ENCODE peak calls at places on chromosome 12, in six cellular contexts. One of them, this sample, is unnamed.

GRCh38 chr12:104866286-104866685 is 91.8 kb downstream of the SLC41A2 start:
- DNase-seq in prostate gland: no peak
- DNase-seq in GM12878: no peak
- DNase-seq in GM23338: no peak
- DNase-seq in spleen: no peak
- DNase-seq in esophagus muscularis mucosa: no peak
- DNase-seq in this sample: no peak

GRCh38 chr12:119822046-119822445 is 55.1 kb downstream of the CIT start:
- DNase-seq in esophagus muscularis mucosa: no peak
- DNase-seq in GM23338: no peak
- DNase-seq in spleen: no peak
- DNase-seq in prostate gland: no peak
- DNase-seq in GM12878: no peak
- DNase-seq in this sample: no peak

GRCh38 chr12:131390408-131391100 is 320.3 kb upstream of the SFSWAP start:
- DNase-seq in GM12878: no peak
- DNase-seq in spleen: peak; percentile 46
- DNase-seq in esophagus muscularis mucosa: no peak
- DNase-seq in prostate gland: no peak
- DNase-seq in GM23338: peak; percentile 75
- DNase-seq in this sample: no peak

GRCh38 chr12:9687228-9687627 is 17.7 kb downstream of the CLEC2D start:
- DNase-seq in esophagus muscularis mucosa: no peak
- DNase-seq in GM12878: no peak
- DNase-seq in spleen: no peak
- DNase-seq in prostate gland: no peak
- DNase-seq in GM23338: peak; percentile 41
- DNase-seq in this sample: no peak

GRCh38 chr12:19912996-19913395 is 455.3 kb upstream of the PDE3A start:
- DNase-seq in GM12878: no peak
- DNase-seq in esophagus muscularis mucosa: no peak
- DNase-seq in prostate gland: no peak
- DNase-seq in GM23338: no peak
- DNase-seq in spleen: no peak
- DNase-seq in this sample: no peak

GRCh38 chr12:72673853-72674252 is 401.7 kb downstream of the TRHDE start:
- DNase-seq in prostate gland: no peak
- DNase-seq in esophagus muscularis mucosa: no peak
- DNase-seq in spleen: no peak
- DNase-seq in GM23338: no peak
- DNase-seq in GM12878: peak; percentile 3
- DNase-seq in this sample: no peak

GRCh38 chr12:89345830-89346740 is 6.2 kb downstream of the DUSP6 start:
- DNase-seq in esophagus muscularis mucosa: no peak
- DNase-seq in GM23338: peak; percentile 90
- DNase-seq in spleen: peak; percentile 88
- DNase-seq in GM12878: peak; percentile 88
- DNase-seq in prostate gland: no peak
- DNase-seq in this sample: peak; percentile 34

GRCh38 chr12:52057958-52058576 is 6.8 kb downstream of the NR4A1 start:
- DNase-seq in esophagus muscularis mucosa: no peak
- DNase-seq in GM12878: no peak
- DNase-seq in spleen: no peak
- DNase-seq in prostate gland: no peak
- DNase-seq in GM23338: no peak
- DNase-seq in this sample: no peak

GRCh38 chr12:100799770-100800169 is 5.2 kb downstream of the ANO4 start:
- DNase-seq in GM12878: no peak
- DNase-seq in esophagus muscularis mucosa: no peak
- DNase-seq in spleen: no peak
- DNase-seq in prostate gland: no peak
- DNase-seq in GM23338: no peak
- DNase-seq in this sample: no peak

GRCh38 chr12:2890001-2890387 is 697 bp upstream of the TULP3 start:
- DNase-seq in spleen: no peak
- DNase-seq in prostate gland: no peak
- DNase-seq in esophagus muscularis mucosa: no peak
- DNase-seq in GM23338: no peak
- DNase-seq in GM12878: no peak
- DNase-seq in this sample: no peak
- H3K27ac ChIP-seq in spleen: peak overlapping the region; percentile 91
- H3K27ac ChIP-seq in prostate gland: peak overlapping the region; percentile 91
- H3K27ac ChIP-seq in esophagus muscularis mucosa: peak overlapping the region; percentile 96
- H3K27ac ChIP-seq in GM23338: peak overlapping the region; percentile 90
- H3K27ac ChIP-seq in GM12878: peak overlapping the region; percentile 76
- H3K27ac ChIP-seq in this sample: peak overlapping the region; percentile 82

DNA sequence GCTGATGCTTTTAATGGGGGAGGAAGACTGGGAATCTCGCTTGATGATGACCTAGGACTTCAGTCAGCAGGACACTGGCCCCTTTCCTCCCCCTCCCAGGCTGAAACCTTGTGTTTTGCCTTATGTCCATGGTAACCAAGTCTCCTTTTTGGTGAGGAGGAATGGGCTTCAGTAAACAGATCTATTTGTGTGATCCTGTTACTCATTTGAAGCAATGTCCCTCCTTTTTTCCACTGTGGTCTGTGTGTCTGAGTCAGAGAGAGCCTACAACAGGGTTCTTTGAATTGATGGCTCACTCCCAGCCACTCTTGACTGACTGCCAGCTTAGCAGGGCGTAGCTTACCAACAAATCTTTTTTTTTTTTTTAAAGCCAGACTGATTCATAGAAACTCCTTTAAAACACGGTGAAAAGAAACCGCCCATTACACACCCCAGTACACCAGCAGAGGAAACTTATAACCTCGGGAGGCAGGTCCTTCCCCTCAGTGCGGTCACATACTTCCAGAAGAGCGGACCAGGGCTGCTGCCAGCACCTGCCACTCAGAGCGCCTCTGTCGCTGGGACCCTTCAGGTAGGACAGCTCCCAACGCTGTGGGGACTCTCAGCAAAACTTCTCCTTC is at the start of gene EMP1:
- DNase-seq in spleen: no peak
- DNase-seq in prostate gland: peak; percentile 87
- DNase-seq in esophagus muscularis mucosa: peak; percentile 98
- DNase-seq in GM12878: peak; percentile 39
- DNase-seq in GM23338: no peak
- DNase-seq in this sample: peak; percentile 92
- TF ChIP-seq POLR2AphosphoS5 in spleen: peak; percentile 79
- TF ChIP-seq POLR2AphosphoS5 in prostate gland: peak; percentile 60
- TF ChIP-seq POLR2AphosphoS5 in esophagus muscularis mucosa: peak; percentile 80
- TF ChIP-seq POLR2AphosphoS5 in GM12878: no peak
- TF ChIP-seq POLR2AphosphoS5 in GM23338: no peak
- TF ChIP-seq POLR2AphosphoS5 in this sample: peak; percentile 92

GRCh38 chr12:111034148-111034910 is 114.0 kb upstream of the MYL2 start:
- DNase-seq in spleen: peak; percentile 45
- DNase-seq in GM12878: no peak
- DNase-seq in prostate gland: peak; percentile 63
- DNase-seq in esophagus muscularis mucosa: no peak
- DNase-seq in GM23338: peak; percentile 72
- DNase-seq in this sample: no peak
- H3K27ac ChIP-seq in spleen: no peak within 1 kb of the TSS
- H3K27ac ChIP-seq in GM12878: no peak within 1 kb of the TSS
- H3K27ac ChIP-seq in prostate gland: peak within 1 kb of the TSS; percentile 84
- H3K27ac ChIP-seq in esophagus muscularis mucosa: no peak within 1 kb of the TSS
- H3K27ac ChIP-seq in GM23338: no peak within 1 kb of the TSS
- H3K27ac ChIP-seq in this sample: no peak within 1 kb of the TSS

DNA sequence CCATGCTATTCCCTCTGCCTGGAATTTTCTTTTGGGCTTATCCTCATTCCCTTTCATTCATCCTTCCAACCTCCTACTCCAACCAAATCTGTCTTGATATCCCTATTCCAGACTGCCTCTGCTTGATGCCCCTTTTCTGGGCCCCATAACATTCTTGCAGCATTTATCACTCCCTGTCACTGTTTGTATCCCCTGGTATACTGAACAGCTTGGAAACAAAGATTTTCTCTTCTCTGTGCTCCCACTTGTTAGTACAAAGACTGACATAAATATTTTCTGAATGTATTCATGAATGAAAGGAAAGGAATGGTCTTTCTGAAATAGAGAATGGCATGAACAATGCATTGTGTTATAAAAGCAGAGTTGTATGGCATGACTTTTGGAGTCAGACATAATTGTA is 7.5 kb downstream of the IRAK4 start:
- DNase-seq in prostate gland: no peak
- DNase-seq in spleen: no peak
- DNase-seq in esophagus muscularis mucosa: no peak
- DNase-seq in GM23338: no peak
- DNase-seq in GM12878: no peak
- DNase-seq in this sample: no peak
- TF ChIP-seq POLR2AphosphoS5 in prostate gland: no peak
- TF ChIP-seq POLR2AphosphoS5 in spleen: no peak
- TF ChIP-seq POLR2AphosphoS5 in esophagus muscularis mucosa: no peak
- TF ChIP-seq POLR2AphosphoS5 in GM23338: no peak
- TF ChIP-seq POLR2AphosphoS5 in GM12878: no peak
- TF ChIP-seq POLR2AphosphoS5 in this sample: no peak

GRCh38 chr12:92485356-92486348 is 217.1 kb upstream of the PLEKHG7 start:
- DNase-seq in prostate gland: no peak
- DNase-seq in spleen: no peak
- DNase-seq in esophagus muscularis mucosa: no peak
- DNase-seq in GM23338: no peak
- DNase-seq in GM12878: no peak
- DNase-seq in this sample: no peak
- H3K27ac ChIP-seq in prostate gland: peak overlapping the region; percentile 48
- H3K27ac ChIP-seq in spleen: peak overlapping the region; percentile 72
- H3K27ac ChIP-seq in esophagus muscularis mucosa: no peak overlapping the region
- H3K27ac ChIP-seq in GM23338: no peak overlapping the region
- H3K27ac ChIP-seq in GM12878: peak overlapping the region; percentile 90
- H3K27ac ChIP-seq in this sample: peak overlapping the region; percentile 3

This sample was measured in stomach.